ENCODE peak calls at places on chromosomes 5 and 9, in four cellular contexts. U, B, A and V are unnamed samples.

GRCh38 chr9:83431470-83432060 is 106.6 kb downstream of the FRMD3 start:
- DNase-seq in U (no peak), B (no peak), A (no peak), V (peak)

GRCh38 chr9:86994231-86994630 is 46.9 kb upstream of the GAS1 start:
- DNase-seq in U (no peak), A (no peak), B (no peak), V (no peak)

GRCh38 chr9:22211588-22212360 is 202.7 kb upstream of the CDKN2B start:
- DNase-seq in U (peak), B (peak), A (no peak), V (no peak)

GRCh38 chr9:21965401-21965951 is 28.7 kb downstream of the CDKN2A start:
- DNase-seq in U (no peak), B (peak), A (no peak), V (peak)

GRCh38 chr9:4538621-4539020 is 48.4 kb downstream of the SLC1A1 start:
- DNase-seq in A (no peak), U (no peak), B (no peak), V (no peak)

GRCh38 chr5:73496984-73497457 is 1.2 kb upstream of the BTF3 start:
- DNase-seq in A (no peak), U (peak), B (peak), V (no peak)

GRCh38 chr5:135135530-135136201 is 101.6 kb upstream of the PITX1 start:
- DNase-seq in B (peak), U (no peak), A (no peak), V (peak)

GRCh38 chr9:131422241-131422792 is 28.4 kb downstream of the PRRC2B start:
- DNase-seq in U (peak), B (no peak), A (peak), V (peak)

GRCh38 chr9:106322741-106323140 is 540.2 kb upstream of the ZNF462 start:
- DNase-seq in B (no peak), U (no peak), A (no peak), V (no peak)

GRCh38 chr5:132210944-132211343 is 16.7 kb downstream of the P4HA2 start:
- DNase-seq in A (no peak), B (no peak), U (no peak), V (no peak)

GRCh38 chr9:129671519-129671918 is 6.1 kb downstream of the PRRX2 start:
- DNase-seq in A (no peak), B (no peak), U (no peak), V (no peak)

GRCh38 chr5:109141499-109142200 is 268.1 kb downstream of the PJA2 start:
- DNase-seq in B (no peak), A (no peak), U (no peak), V (peak)

GRCh38 chr9:110426052-110426709 is 88.5 kb upstream of the TXNDC8 start:
- DNase-seq in U (no peak), B (no peak), A (no peak), V (no peak)

GRCh38 chr5:132054697-132055440 is 5.6 kb upstream of the IL3 start:
- DNase-seq in A (no peak), U (no peak), B (no peak), V (no peak)